ENCODE peak calls at places on chromosome X, in eight cellular contexts. C, O, R, L, F, G, Z and J are unnamed samples.

GRCh38 chrX:9948406-9948805 is 18.8 kb upstream of the CLDN34 start:
- DNase-seq in C (no peak), O (no peak), R (peak; percentile 32), L (no peak), F (no peak), G (no peak), Z (no peak), J (no peak)

GRCh38 chrX:105323951-105324350 is 103.5 kb upstream of the TEX13A start:
- DNase-seq in C (peak; percentile 8), O (no peak), R (peak; percentile 22), L (no peak), F (peak; percentile 75), G (no peak), Z (no peak), J (peak; percentile 80)

GRCh38 chrX:47158131-47158530 is 13.1 kb downstream of the RBM10 start:
- DNase-seq in C (no peak), O (no peak), R (no peak), L (no peak), F (no peak), G (no peak), Z (no peak), J (no peak)

GRCh38 chrX:115948018-115948923 is 222.3 kb upstream of the AGTR2 start:
- DNase-seq in C (no peak), O (no peak), R (no peak), L (no peak), F (no peak), G (no peak), Z (no peak), J (no peak)

GRCh38 chrX:149003863-149004660 is 501.0 kb downstream of the IDS start:
- DNase-seq in C (no peak), O (no peak), R (no peak), L (no peak), F (no peak), G (no peak), Z (no peak), J (no peak)

GRCh38 chrX:1246816-1247215 is 21.8 kb upstream of the CSF2RA start:
- DNase-seq in C (peak; percentile 62), O (peak; percentile 74), R (peak; percentile 66), L (peak; percentile 87), F (peak; percentile 7), G (no peak), Z (peak; percentile 68), J (peak; percentile 41)

GRCh38 chrX:41711021-41711667 is 12.8 kb upstream of the GPR82 start:
- DNase-seq in C (no peak), O (no peak), R (no peak), L (no peak), F (no peak), G (no peak), Z (no peak), J (no peak)

GRCh38 chrX:20593402-20593801 is 326.7 kb upstream of the RPS6KA3 start:
- DNase-seq in C (no peak), O (no peak), R (no peak), L (no peak), F (no peak), G (no peak), Z (no peak), J (no peak)

GRCh38 chrX:106897259-106897658 is 5.9 kb downstream of the RIPPLY1 start:
- DNase-seq in C (no peak), O (no peak), R (peak; percentile 44), L (no peak), F (peak; percentile 59), G (no peak), Z (no peak), J (peak; percentile 81)

GRCh38 chrX:147894332-147894870 is 17.3 kb upstream of the FMR1 start:
- DNase-seq in C (no peak), O (no peak), R (no peak), L (no peak), F (no peak), G (no peak), Z (no peak), J (no peak)

GRCh38 chrX:9785252-9785943 is 831 bp upstream of the SHROOM2 start:
- DNase-seq in C (no peak), O (no peak), R (no peak), L (no peak), F (no peak), G (no peak), Z (no peak), J (no peak)

GRCh38 chrX:27966955-27967354 is 14.3 kb downstream of the DCAF8L1 start:
- DNase-seq in C (peak; percentile 0), O (no peak), R (no peak), L (no peak), F (no peak), G (peak; percentile 22), Z (no peak), J (peak; percentile 39)

GRCh38 chrX:44431206-44431605 is 87.7 kb upstream of the EFHC2 start:
- DNase-seq in C (no peak), O (peak; percentile 6), R (no peak), L (no peak), F (peak; percentile 46), G (no peak), Z (no peak), J (peak; percentile 54)

GRCh38 chrX:72060196-72060974 is 71.3 kb downstream of the RTL5 start:
- DNase-seq in C (no peak), O (no peak), R (peak; percentile 12), L (no peak), F (no peak), G (no peak), Z (peak; percentile 58), J (no peak)

GRCh38 chrX:2707334-2707760 is 16.3 kb downstream of the CD99 start:
- DNase-seq in C (peak; percentile 83), O (peak; percentile 64), R (peak; percentile 98), L (peak; percentile 51), F (peak; percentile 97), G (peak; percentile 71), Z (peak; percentile 61), J (peak; percentile 97)

GRCh38 chrX:130504019-130504418 is 102.2 kb downstream of the RBMX2 start:
- DNase-seq in C (no peak), O (no peak), R (no peak), L (no peak), F (no peak), G (no peak), Z (no peak), J (no peak)

GRCh38 chrX:53045002-53045401 is 3.6 kb upstream of the GPR173 start:
- DNase-seq in C (no peak), O (no peak), R (no peak), L (no peak), F (no peak), G (no peak), Z (no peak), J (no peak)

GRCh38 chrX:49762175-49762704 is 66.5 kb upstream of the PAGE1 start:
- DNase-seq in C (no peak), O (no peak), R (no peak), L (no peak), F (no peak), G (no peak), Z (no peak), J (no peak)

GRCh38 chrX:155086202-155086840 is 15.0 kb downstream of the BRCC3 start:
- DNase-seq in C (peak; percentile 16), O (peak; percentile 31), R (peak; percentile 47), L (peak; percentile 31), F (peak; percentile 1), G (no peak), Z (peak; percentile 18), J (peak; percentile 48)

GRCh38 chrX:136376713-136377112 is 76.0 kb downstream of the ADGRG4 start:
- DNase-seq in C (no peak), O (no peak), R (no peak), L (no peak), F (no peak), G (no peak), Z (no peak), J (no peak)

GRCh38 chrX:4035874-4036273 is 322.4 kb upstream of the PRKX start:
- DNase-seq in C (no peak), O (no peak), R (no peak), L (no peak), F (no peak), G (no peak), Z (no peak), J (no peak)

GRCh38 chrX:101191217-101191750 is 28.3 kb upstream of the DRP2 start:
- DNase-seq in C (peak; percentile 10), O (no peak), R (peak; percentile 25), L (no peak), F (no peak), G (no peak), Z (no peak), J (peak; percentile 3)

GRCh38 chrX:50071507-50071906 is 129.3 kb downstream of the AKAP4 start:
- DNase-seq in C (no peak), O (no peak), R (no peak), L (no peak), F (no peak), G (no peak), Z (no peak), J (no peak)

GRCh38 chrX:119479845-119480244 is 11.6 kb downstream of the SLC25A5 start:
- DNase-seq in C (no peak), O (no peak), R (no peak), L (no peak), F (no peak), G (no peak), Z (no peak), J (no peak)

GRCh38 chrX:41164469-41164868 is 79.2 kb downstream of the USP9X start:
- DNase-seq in C (no peak), O (no peak), R (no peak), L (no peak), F (no peak), G (no peak), Z (no peak), J (no peak)

GRCh38 chrX:40096395-40097091 is 1.2 kb downstream of the BCOR start:
- DNase-seq in C (no peak), O (no peak), R (peak; percentile 58), L (peak; percentile 67), F (peak; percentile 27), G (no peak), Z (no peak), J (no peak)

GRCh38 chrX:96540111-96540631 is 144.5 kb upstream of the DIAPH2 start:
- DNase-seq in C (no peak), O (no peak), R (no peak), L (no peak), F (no peak), G (no peak), Z (no peak), J (no peak)

GRCh38 chrX:111376897-111377601 is 34.9 kb downstream of the DCX start:
- DNase-seq in C (no peak), O (no peak), R (no peak), L (no peak), F (no peak), G (no peak), Z (peak; percentile 22), J (no peak)

GRCh38 chrX:56765816-56766553 is 36.9 kb downstream of the NBDY start:
- DNase-seq in C (no peak), O (no peak), R (no peak), L (no peak), F (no peak), G (no peak), Z (no peak), J (peak; percentile 45)

GRCh38 chrX:17005712-17006372 is 59.4 kb downstream of the REPS2 start:
- DNase-seq in C (no peak), O (no peak), R (no peak), L (no peak), F (no peak), G (no peak), Z (no peak), J (peak; percentile 42)

GRCh38 chrX:35288657-35289056 is 346.1 kb downstream of the FAM47B start:
- DNase-seq in C (no peak), O (no peak), R (no peak), L (no peak), F (no peak), G (no peak), Z (no peak), J (no peak)

GRCh38 chrX:100410083-100410590 is at the start of gene PCDH19:
- DNase-seq in C (peak; percentile 55), O (no peak), R (peak; percentile 63), L (peak; percentile 3), F (no peak), G (no peak), Z (peak; percentile 76), J (peak; percentile 57)

GRCh38 chrX:53717205-53717604 is 30.7 kb upstream of the HUWE1 start:
- DNase-seq in C (no peak), O (no peak), R (no peak), L (no peak), F (no peak), G (no peak), Z (no peak), J (no peak)

GRCh38 chrX:19174401-19175025 is 52.2 kb upstream of the ADGRG2 start:
- DNase-seq in C (peak; percentile 22), O (no peak), R (peak; percentile 32), L (no peak), F (peak; percentile 62), G (no peak), Z (no peak), J (peak; percentile 79)